ENCODE peak calls at places on chromosomes 4 and X, in ten cellular contexts. One of them, this sample, is unnamed. For H3K27me3, the result is how much of the 10 kb centered on the place peaks cover.

GRCh38 chr4:98658287-98659105 is at the start of gene TSPAN5:
- DNase-seq in Karpas-422: peak
- DNase-seq in vagina: no peak
- DNase-seq in H7: peak
- DNase-seq in PC-9: peak
- DNase-seq in fibroblast of lung: peak
- DNase-seq in lower lobe of right lung: peak
- DNase-seq in hepatocyte: peak
- DNase-seq in transverse colon: peak
- DNase-seq in tibial nerve: peak
- DNase-seq in this sample: no peak

GRCh38 chrX:123779908-123780396 is 47.1 kb upstream of the THOC2 start:
- DNase-seq in Karpas-422: no peak
- DNase-seq in vagina: no peak
- DNase-seq in H7: no peak
- DNase-seq in PC-9: peak
- DNase-seq in fibroblast of lung: no peak
- DNase-seq in lower lobe of right lung: no peak
- DNase-seq in hepatocyte: peak
- DNase-seq in transverse colon: no peak
- DNase-seq in tibial nerve: no peak
- DNase-seq in this sample: no peak

GRCh38 chr4:125200556-125200955 is 114.2 kb upstream of the FAT4 start:
- DNase-seq in Karpas-422: no peak
- DNase-seq in vagina: no peak
- DNase-seq in H7: no peak
- DNase-seq in PC-9: no peak
- DNase-seq in fibroblast of lung: no peak
- DNase-seq in lower lobe of right lung: no peak
- DNase-seq in hepatocyte: no peak
- DNase-seq in transverse colon: no peak
- DNase-seq in tibial nerve: no peak
- DNase-seq in this sample: no peak

GRCh38 chrX:50180073-50180940 is 20.5 kb downstream of the AKAP4 start:
- DNase-seq in Karpas-422: peak
- DNase-seq in vagina: no peak
- DNase-seq in H7: peak
- DNase-seq in PC-9: no peak
- DNase-seq in fibroblast of lung: no peak
- DNase-seq in lower lobe of right lung: no peak
- DNase-seq in hepatocyte: no peak
- DNase-seq in transverse colon: no peak
- DNase-seq in tibial nerve: no peak
- DNase-seq in this sample: no peak

GRCh38 chr4:13922459-13922858 is 294.9 kb upstream of the BOD1L1 start:
- DNase-seq in Karpas-422: no peak
- DNase-seq in vagina: no peak
- DNase-seq in H7: no peak
- DNase-seq in PC-9: no peak
- DNase-seq in fibroblast of lung: no peak
- DNase-seq in lower lobe of right lung: no peak
- DNase-seq in hepatocyte: no peak
- DNase-seq in transverse colon: no peak
- DNase-seq in tibial nerve: no peak
- DNase-seq in this sample: no peak

GRCh38 chr4:153022233-153022632 is 86.1 kb downstream of the FHDC1 start:
- DNase-seq in Karpas-422: no peak
- DNase-seq in vagina: no peak
- DNase-seq in H7: no peak
- DNase-seq in PC-9: no peak
- DNase-seq in fibroblast of lung: no peak
- DNase-seq in lower lobe of right lung: peak
- DNase-seq in hepatocyte: no peak
- DNase-seq in transverse colon: peak
- DNase-seq in tibial nerve: no peak
- DNase-seq in this sample: no peak

GRCh38 chr4:128986908-128987307 is 106.4 kb downstream of the SCLT1 start:
- DNase-seq in Karpas-422: no peak
- DNase-seq in vagina: no peak
- DNase-seq in H7: no peak
- DNase-seq in PC-9: no peak
- DNase-seq in fibroblast of lung: no peak
- DNase-seq in lower lobe of right lung: no peak
- DNase-seq in hepatocyte: no peak
- DNase-seq in transverse colon: no peak
- DNase-seq in tibial nerve: no peak
- DNase-seq in this sample: no peak

GRCh38 chr4:39083164-39083563 is 21.1 kb downstream of the KLHL5 start:
- DNase-seq in Karpas-422: no peak
- DNase-seq in vagina: no peak
- DNase-seq in H7: no peak
- DNase-seq in PC-9: no peak
- DNase-seq in fibroblast of lung: no peak
- DNase-seq in lower lobe of right lung: no peak
- DNase-seq in hepatocyte: no peak
- DNase-seq in transverse colon: no peak
- DNase-seq in tibial nerve: no peak
- DNase-seq in this sample: no peak

GRCh38 chrX:153055827-153056748 is at the start of gene PNMA3:
- DNase-seq in Karpas-422: no peak
- DNase-seq in vagina: no peak
- DNase-seq in H7: peak
- DNase-seq in PC-9: no peak
- DNase-seq in fibroblast of lung: no peak
- DNase-seq in lower lobe of right lung: no peak
- DNase-seq in hepatocyte: peak
- DNase-seq in transverse colon: no peak
- DNase-seq in tibial nerve: no peak
- DNase-seq in this sample: no peak

GRCh38 chrX:149531599-149531998 is 9.2 kb upstream of the EOLA1 start:
- DNase-seq in Karpas-422: peak
- DNase-seq in vagina: no peak
- DNase-seq in H7: no peak
- DNase-seq in PC-9: no peak
- DNase-seq in fibroblast of lung: no peak
- DNase-seq in lower lobe of right lung: no peak
- DNase-seq in hepatocyte: no peak
- DNase-seq in transverse colon: no peak
- DNase-seq in tibial nerve: no peak
- DNase-seq in this sample: no peak

GRCh38 chr4:68272860-68273259 is 27.4 kb upstream of the TMPRSS11B start:
- DNase-seq in Karpas-422: no peak
- DNase-seq in vagina: no peak
- DNase-seq in H7: peak
- DNase-seq in PC-9: no peak
- DNase-seq in fibroblast of lung: no peak
- DNase-seq in lower lobe of right lung: no peak
- DNase-seq in hepatocyte: no peak
- DNase-seq in transverse colon: no peak
- DNase-seq in tibial nerve: no peak
- DNase-seq in this sample: no peak
- H3K4me3 ChIP-seq in Karpas-422: no peak
- H3K4me3 ChIP-seq in vagina: no peak
- H3K4me3 ChIP-seq in H7: no peak
- H3K4me3 ChIP-seq in PC-9: no peak
- H3K4me3 ChIP-seq in fibroblast of lung: no peak
- H3K4me3 ChIP-seq in lower lobe of right lung: no peak
- H3K4me3 ChIP-seq in hepatocyte: no peak
- H3K4me3 ChIP-seq in transverse colon: no peak
- H3K4me3 ChIP-seq in tibial nerve: no peak
- H3K4me3 ChIP-seq in this sample: no peak

GRCh38 chr4:8679032-8679431 is 86.5 kb downstream of the CPZ start:
- DNase-seq in Karpas-422: no peak
- DNase-seq in vagina: no peak
- DNase-seq in H7: peak
- DNase-seq in PC-9: no peak
- DNase-seq in fibroblast of lung: no peak
- DNase-seq in lower lobe of right lung: no peak
- DNase-seq in hepatocyte: no peak
- DNase-seq in transverse colon: no peak
- DNase-seq in tibial nerve: no peak
- DNase-seq in this sample: no peak

GRCh38 chr4:8675383-8675782 is 82.8 kb downstream of the CPZ start:
- DNase-seq in Karpas-422: peak
- DNase-seq in vagina: no peak
- DNase-seq in H7: peak
- DNase-seq in PC-9: no peak
- DNase-seq in fibroblast of lung: no peak
- DNase-seq in lower lobe of right lung: no peak
- DNase-seq in hepatocyte: peak
- DNase-seq in transverse colon: no peak
- DNase-seq in tibial nerve: no peak
- DNase-seq in this sample: no peak

GRCh38 chr4:8674311-8674885 is 81.8 kb downstream of the CPZ start:
- DNase-seq in Karpas-422: no peak
- DNase-seq in vagina: no peak
- DNase-seq in H7: peak
- DNase-seq in PC-9: no peak
- DNase-seq in fibroblast of lung: no peak
- DNase-seq in lower lobe of right lung: no peak
- DNase-seq in hepatocyte: no peak
- DNase-seq in transverse colon: no peak
- DNase-seq in tibial nerve: no peak
- DNase-seq in this sample: no peak

GRCh38 chr4:8676676-8677075 is 84.1 kb downstream of the CPZ start:
- DNase-seq in Karpas-422: no peak
- DNase-seq in vagina: no peak
- DNase-seq in H7: peak
- DNase-seq in PC-9: no peak
- DNase-seq in fibroblast of lung: no peak
- DNase-seq in lower lobe of right lung: no peak
- DNase-seq in hepatocyte: no peak
- DNase-seq in transverse colon: no peak
- DNase-seq in tibial nerve: no peak
- DNase-seq in this sample: no peak

GRCh38 chr4:8675906-8676305 is 83.3 kb downstream of the CPZ start:
- DNase-seq in Karpas-422: no peak
- DNase-seq in vagina: no peak
- DNase-seq in H7: peak
- DNase-seq in PC-9: no peak
- DNase-seq in fibroblast of lung: no peak
- DNase-seq in lower lobe of right lung: no peak
- DNase-seq in hepatocyte: no peak
- DNase-seq in transverse colon: no peak
- DNase-seq in tibial nerve: no peak
- DNase-seq in this sample: no peak
- H3K27me3 ChIP-seq in Karpas-422: under half
- H3K27me3 ChIP-seq in vagina: under half
- H3K27me3 ChIP-seq in H7: under half
- H3K27me3 ChIP-seq in PC-9: half or more
- H3K27me3 ChIP-seq in fibroblast of lung: under half
- H3K27me3 ChIP-seq in lower lobe of right lung: under half
- H3K27me3 ChIP-seq in hepatocyte: under half
- H3K27me3 ChIP-seq in transverse colon: under half
- H3K27me3 ChIP-seq in tibial nerve: under half
- H3K27me3 ChIP-seq in this sample: under half

GRCh38 chr4:163665521-163666334 is 171.2 kb downstream of the TMA16 start:
- DNase-seq in Karpas-422: peak
- DNase-seq in vagina: no peak
- DNase-seq in H7: no peak
- DNase-seq in PC-9: no peak
- DNase-seq in fibroblast of lung: no peak
- DNase-seq in lower lobe of right lung: no peak
- DNase-seq in hepatocyte: no peak
- DNase-seq in transverse colon: no peak
- DNase-seq in tibial nerve: no peak
- DNase-seq in this sample: no peak
- H3K4me3 ChIP-seq in Karpas-422: peak
- H3K4me3 ChIP-seq in vagina: no peak
- H3K4me3 ChIP-seq in H7: no peak
- H3K4me3 ChIP-seq in PC-9: no peak
- H3K4me3 ChIP-seq in fibroblast of lung: no peak
- H3K4me3 ChIP-seq in lower lobe of right lung: no peak
- H3K4me3 ChIP-seq in hepatocyte: no peak
- H3K4me3 ChIP-seq in transverse colon: no peak
- H3K4me3 ChIP-seq in tibial nerve: no peak
- H3K4me3 ChIP-seq in this sample: no peak

GRCh38 chrX:110142096-110142495 is 139.2 kb downstream of the TMEM164 start:
- DNase-seq in Karpas-422: no peak
- DNase-seq in vagina: no peak
- DNase-seq in H7: no peak
- DNase-seq in PC-9: no peak
- DNase-seq in fibroblast of lung: no peak
- DNase-seq in lower lobe of right lung: no peak
- DNase-seq in hepatocyte: no peak
- DNase-seq in transverse colon: no peak
- DNase-seq in tibial nerve: no peak
- DNase-seq in this sample: no peak

GRCh38 chrX:110146521-110146920 is 143.6 kb downstream of the TMEM164 start:
- DNase-seq in Karpas-422: peak
- DNase-seq in vagina: no peak
- DNase-seq in H7: peak
- DNase-seq in PC-9: no peak
- DNase-seq in fibroblast of lung: peak
- DNase-seq in lower lobe of right lung: no peak
- DNase-seq in hepatocyte: peak
- DNase-seq in transverse colon: peak
- DNase-seq in tibial nerve: peak
- DNase-seq in this sample: no peak

GRCh38 chrX:110145305-110145704 is 142.4 kb downstream of the TMEM164 start:
- DNase-seq in Karpas-422: no peak
- DNase-seq in vagina: no peak
- DNase-seq in H7: no peak
- DNase-seq in PC-9: no peak
- DNase-seq in fibroblast of lung: no peak
- DNase-seq in lower lobe of right lung: no peak
- DNase-seq in hepatocyte: no peak
- DNase-seq in transverse colon: no peak
- DNase-seq in tibial nerve: no peak
- DNase-seq in this sample: no peak

GRCh38 chrX:110145854-110146253 is 142.9 kb downstream of the TMEM164 start:
- DNase-seq in Karpas-422: peak
- DNase-seq in vagina: no peak
- DNase-seq in H7: no peak
- DNase-seq in PC-9: no peak
- DNase-seq in fibroblast of lung: peak
- DNase-seq in lower lobe of right lung: no peak
- DNase-seq in hepatocyte: peak
- DNase-seq in transverse colon: no peak
- DNase-seq in tibial nerve: no peak
- DNase-seq in this sample: no peak

DNA sequence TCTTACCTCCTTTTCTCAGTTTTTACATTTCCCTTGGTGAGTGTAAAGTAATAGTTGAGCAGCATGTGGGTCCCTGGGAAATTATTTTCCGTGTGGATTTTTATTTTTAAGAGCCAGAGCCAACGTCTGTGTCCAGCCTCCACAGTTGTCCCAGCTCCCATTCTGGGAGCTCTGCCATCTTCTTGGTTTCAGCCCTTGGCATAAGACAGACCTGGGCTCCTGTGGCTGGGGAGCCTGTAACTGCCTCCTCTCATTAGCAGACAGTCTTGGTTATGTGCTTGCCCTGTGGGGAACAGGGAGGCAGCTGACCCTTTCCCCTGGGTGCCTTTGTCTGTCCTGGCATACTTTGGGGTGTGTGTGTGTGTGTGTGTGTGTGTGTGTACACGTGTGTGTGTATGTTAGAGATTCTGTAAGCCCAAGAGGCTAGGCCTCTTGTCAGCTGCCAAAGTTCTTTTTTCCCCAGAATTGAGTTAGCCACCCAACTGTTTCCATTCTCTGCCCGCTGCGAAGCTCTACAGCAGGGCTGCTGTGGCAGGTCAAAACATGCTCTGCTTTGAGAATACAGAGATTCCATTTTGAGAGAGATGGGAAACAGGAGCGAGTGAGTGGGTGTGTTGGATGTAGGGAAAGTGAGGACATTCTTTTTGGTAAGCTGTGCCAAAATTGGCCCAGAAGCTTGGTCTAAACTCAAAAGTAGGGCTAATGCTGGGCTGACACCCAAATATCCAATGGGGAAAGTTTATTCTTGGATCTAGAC is 140.7 kb downstream of the TMEM164 start:
- DNase-seq in Karpas-422: no peak
- DNase-seq in vagina: no peak
- DNase-seq in H7: no peak
- DNase-seq in PC-9: no peak
- DNase-seq in fibroblast of lung: no peak
- DNase-seq in lower lobe of right lung: no peak
- DNase-seq in hepatocyte: no peak
- DNase-seq in transverse colon: no peak
- DNase-seq in tibial nerve: no peak
- DNase-seq in this sample: no peak
- H3K27me3 ChIP-seq in Karpas-422: under half
- H3K27me3 ChIP-seq in vagina: under half
- H3K27me3 ChIP-seq in H7: under half
- H3K27me3 ChIP-seq in PC-9: under half
- H3K27me3 ChIP-seq in fibroblast of lung: under half
- H3K27me3 ChIP-seq in lower lobe of right lung: under half
- H3K27me3 ChIP-seq in hepatocyte: under half
- H3K27me3 ChIP-seq in transverse colon: under half
- H3K27me3 ChIP-seq in tibial nerve: under half
- H3K27me3 ChIP-seq in this sample: under half

This sample was measured in BJ.